ENCODE peak calls at places on chromosome 4, in four cellular contexts. R is ascending aorta, J is body of pancreas, G is GM12865. E is an unnamed sample.

GRCh38 chr4:56757821-56758400 is 63.6 kb downstream of the SPINK2 start:
- DNase-seq in R (peak; percentile 15), J (peak; percentile 47), G (peak; percentile 92), E (peak; percentile 83)

GRCh38 chr4:151541438-151542071 is 132.6 kb downstream of the FHIP1A start:
- DNase-seq in R (no peak), J (peak; percentile 6), G (no peak), E (no peak)

GRCh38 chr4:144578681-144579080 is 67.3 kb upstream of the HHIP start:
- DNase-seq in R (no peak), J (no peak), G (no peak), E (no peak)

GRCh38 chr4:140789752-140790151 is 33.6 kb upstream of the TBC1D9 start:
- DNase-seq in R (no peak), J (peak; percentile 35), G (peak; percentile 47), E (no peak)

GRCh38 chr4:121594796-121595526 is 101.8 kb downstream of the ANXA5 start:
- DNase-seq in R (no peak), J (peak; percentile 10), G (no peak), E (no peak)

GRCh38 chr4:27005512-27006246 is 145.0 kb downstream of the STIM2 start:
- DNase-seq in R (no peak), J (no peak), G (no peak), E (no peak)

GRCh38 chr4:90580271-90580825 is 453.2 kb downstream of the CCSER1 start:
- DNase-seq in R (no peak), J (no peak), G (no peak), E (no peak)

GRCh38 chr4:99857302-99857701 is 36.9 kb downstream of the LAMTOR3 start:
- DNase-seq in R (no peak), J (no peak), G (no peak), E (no peak)

GRCh38 chr4:162163892-162164759 is at the start of gene FSTL5:
- DNase-seq in R (no peak), J (peak; percentile 85), G (peak; percentile 67), E (no peak)

GRCh38 chr4:174156239-174156826 is 127.1 kb downstream of the FBXO8 start:
- DNase-seq in R (no peak), J (no peak), G (peak; percentile 47), E (peak; percentile 2)

GRCh38 chr4:163591614-163592020 is 97.1 kb downstream of the TMA16 start:
- DNase-seq in R (no peak), J (no peak), G (peak; percentile 65), E (peak; percentile 67)

GRCh38 chr4:101604976-101605375 is 185.6 kb upstream of the BANK1 start:
- DNase-seq in R (no peak), J (no peak), G (no peak), E (no peak)

GRCh38 chr4:52728877-52729276 is 22.3 kb downstream of the ERVMER34-1 start:
- DNase-seq in R (no peak), J (no peak), G (no peak), E (no peak)

GRCh38 chr4:92339671-92340070 is 35.9 kb downstream of the GRID2 start:
- DNase-seq in R (no peak), J (no peak), G (no peak), E (no peak)

GRCh38 chr4:53119685-53120084 is 246.2 kb downstream of the SCFD2 start:
- DNase-seq in R (no peak), J (peak; percentile 14), G (no peak), E (no peak)

GRCh38 chr4:40978548-40978947 is 228.8 kb downstream of the NSUN7 start:
- DNase-seq in R (no peak), J (no peak), G (no peak), E (no peak)

GRCh38 chr4:142815834-142816233 is 30.3 kb downstream of the INPP4B start:
- DNase-seq in R (no peak), J (no peak), G (peak; percentile 4), E (no peak)

GRCh38 chr4:48557478-48557877 is 67.4 kb downstream of the ZAR1 start:
- DNase-seq in R (no peak), J (no peak), G (peak; percentile 20), E (no peak)

GRCh38 chr4:78602334-78602733 is 50.8 kb downstream of the ANXA3 start:
- DNase-seq in R (no peak), J (no peak), G (no peak), E (no peak)

GRCh38 chr4:180657881-180658280 is 1585.3 kb upstream of the TENM3 start:
- DNase-seq in R (no peak), J (no peak), G (no peak), E (no peak)

GRCh38 chr4:41124916-41125548 is 89.3 kb downstream of the APBB2 start:
- DNase-seq in R (no peak), J (peak; percentile 20), G (no peak), E (no peak)

GRCh38 chr4:173095022-173095421 is 73.6 kb upstream of the GALNT7 start:
- DNase-seq in R (no peak), J (no peak), G (no peak), E (no peak)

GRCh38 chr4:116839826-116840225 is 245.6 kb downstream of the TRAM1L1 start:
- DNase-seq in R (no peak), J (no peak), G (no peak), E (no peak)

GRCh38 chr4:107710493-107711459 is 9.3 kb downstream of the PAPSS1 start:
- DNase-seq in R (no peak), J (no peak), G (no peak), E (no peak)

GRCh38 chr4:8173641-8174242 is 15.1 kb upstream of the ABLIM2 start:
- DNase-seq in R (no peak), J (no peak), G (no peak), E (no peak)

GRCh38 chr4:153497091-153497531 is 31.0 kb downstream of the TMEM131L start:
- DNase-seq in R (no peak), J (no peak), G (peak; percentile 70), E (no peak)
- H3K4me3 ChIP-seq in R (no peak overlapping the region), J (no peak overlapping the region), G (peak overlapping the region; percentile 93), E (peak overlapping the region; percentile 9)

GRCh38 chr4:6688879-6689505 is 4.7 kb upstream of the S100P start:
- DNase-seq in R (no peak), J (peak; percentile 49), G (peak; percentile 69), E (no peak)
- TF ChIP-seq CTCF in R (no peak), J (no peak), G (no peak), E (no peak)

GRCh38 chr4:4269856-4270255 is 20.1 kb downstream of the LYAR start:
- DNase-seq in R (no peak), J (peak; percentile 46), G (no peak), E (no peak)
- H3K4me3 ChIP-seq in R (no peak overlapping the region), J (no peak overlapping the region), G (no peak overlapping the region), E (no peak overlapping the region)

DNA sequence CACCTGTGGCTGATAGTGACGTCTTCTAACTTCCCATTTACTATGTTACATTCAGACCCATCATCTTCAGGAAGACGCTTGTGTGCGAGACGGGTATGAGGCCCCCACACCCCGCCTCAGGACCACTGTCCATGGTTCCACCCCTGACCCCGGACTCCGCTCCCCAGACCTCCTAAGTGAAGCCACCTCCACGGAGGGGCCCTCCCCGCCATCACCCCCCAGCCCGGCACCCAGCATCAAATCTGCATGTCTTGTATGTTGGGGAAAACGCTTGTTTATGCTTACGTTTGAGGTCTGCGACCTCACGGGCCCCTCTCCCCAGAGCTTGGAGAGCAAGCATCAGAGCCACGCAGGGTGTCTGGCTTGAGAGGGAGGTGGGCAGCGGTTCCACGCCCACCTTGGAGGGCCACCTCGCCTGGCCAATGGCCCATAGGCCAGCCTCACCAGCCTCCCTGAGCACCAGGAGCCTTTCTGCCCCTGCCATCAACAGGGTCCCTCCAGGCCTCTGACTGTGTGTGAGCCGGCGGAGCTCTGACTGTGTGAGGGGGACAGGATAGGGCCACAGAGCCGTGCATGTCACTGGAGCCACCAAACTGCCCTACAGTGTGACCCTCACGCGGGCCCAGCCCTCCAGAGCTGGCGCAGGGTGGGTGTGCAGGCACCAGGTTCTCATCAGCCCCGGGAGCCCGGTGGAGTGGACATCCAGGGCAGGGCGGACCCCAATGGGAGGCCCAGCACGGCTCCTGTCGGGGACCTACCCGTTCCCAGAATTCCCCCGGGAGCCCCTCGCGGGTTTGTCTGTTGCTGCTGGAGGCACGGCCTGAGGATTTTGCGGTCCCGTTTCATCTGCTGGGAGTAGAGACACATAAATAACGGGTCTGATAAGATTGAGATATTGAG is 88.4 kb upstream of the NKX1-1 start:
- DNase-seq in R (no peak), J (no peak), G (no peak), E (no peak)
- TF ChIP-seq CTCF in R (no peak), J (no peak), G (no peak), E (no peak)

E was measured in GM12864.